ENCODE peak calls at places on chromosomes 16 and 17, in four cellular contexts. P, D, N and M are unnamed samples.

GRCh38 chr17:42034059-42034458 is 14.2 kb downstream of the NKIRAS2 start:
- DNase-seq in P (no peak), D (no peak), N (no peak), M (no peak)

GRCh38 chr16:15502041-15502725 is 67.8 kb downstream of the BMERB1 start:
- DNase-seq in P (no peak), D (no peak), N (peak), M (peak)

GRCh38 chr17:27929990-27930389 is 36.8 kb upstream of the LYRM9 start:
- DNase-seq in P (no peak), D (no peak), N (no peak), M (no peak)

GRCh38 chr17:39633570-39634183 is 3.3 kb upstream of the STARD3 start:
- DNase-seq in P (no peak), D (no peak), N (no peak), M (no peak)

GRCh38 chr16:22726868-22727267 is 87.1 kb upstream of the HS3ST2 start:
- DNase-seq in P (no peak), D (no peak), N (no peak), M (no peak)

GRCh38 chr16:89690392-89690901 is 4.0 kb downstream of the CDK10 start:
- DNase-seq in P (no peak), D (no peak), N (no peak), M (no peak)

GRCh38 chr17:78997881-78998280 is 11.7 kb downstream of the CANT1 start:
- DNase-seq in P (no peak), D (no peak), N (no peak), M (no peak)

GRCh38 chr16:3129137-3130131 is 5.4 kb upstream of the ZNF213 start:
- DNase-seq in P (no peak), D (peak), N (peak), M (peak)

GRCh38 chr16:73060216-73060615 is 12.3 kb upstream of the ZFHX3 start:
- DNase-seq in P (no peak), D (no peak), N (no peak), M (no peak)

GRCh38 chr17:69123626-69124025 is 18.1 kb downstream of the ABCA6 start:
- DNase-seq in P (no peak), D (no peak), N (no peak), M (no peak)

GRCh38 chr17:47687748-47688147 is 6.2 kb upstream of the TBKBP1 start:
- DNase-seq in P (no peak), D (no peak), N (peak), M (no peak)

GRCh38 chr17:82384730-82385429 is 13.3 kb downstream of the UTS2R start:
- DNase-seq in P (no peak), D (no peak), N (peak), M (no peak)